ENCODE peak calls at places on chromosomes 13 and 19, in ten cellular contexts. One of them, this sample, is unnamed.

GRCh38 chr13:27449081-27449603 is 1.2 kb downstream of the MTIF3 start:
- DNase-seq in HepG2: no peak
- DNase-seq in cardiac muscle cell: no peak
- DNase-seq in CD8-positive, alpha-beta memory T cell: peak; percentile 19
- DNase-seq in neural progenitor cell: no peak
- DNase-seq in pancreas: no peak
- DNase-seq in heart right ventricle: no peak
- DNase-seq in heart left ventricle: no peak
- DNase-seq in psoas muscle: no peak
- DNase-seq in tibial artery: no peak
- DNase-seq in this sample: no peak

GRCh38 chr13:51684076-51684475 is 99.8 kb downstream of the WDFY2 start:
- DNase-seq in cardiac muscle cell: peak; percentile 45
- DNase-seq in tibial artery: no peak
- DNase-seq in pancreas: no peak
- DNase-seq in CD8-positive, alpha-beta memory T cell: no peak
- DNase-seq in heart right ventricle: no peak
- DNase-seq in psoas muscle: no peak
- DNase-seq in HepG2: no peak
- DNase-seq in heart left ventricle: no peak
- DNase-seq in neural progenitor cell: no peak
- DNase-seq in this sample: no peak

GRCh38 chr13:71645467-71645866 is 221.5 kb downstream of the DACH1 start:
- DNase-seq in heart right ventricle: no peak
- DNase-seq in cardiac muscle cell: no peak
- DNase-seq in pancreas: no peak
- DNase-seq in heart left ventricle: no peak
- DNase-seq in HepG2: no peak
- DNase-seq in CD8-positive, alpha-beta memory T cell: no peak
- DNase-seq in tibial artery: no peak
- DNase-seq in psoas muscle: no peak
- DNase-seq in neural progenitor cell: no peak
- DNase-seq in this sample: no peak

GRCh38 chr19:12694641-12695040 is 1.8 kb downstream of the FBXW9 start:
- DNase-seq in cardiac muscle cell: no peak
- DNase-seq in psoas muscle: no peak
- DNase-seq in heart left ventricle: no peak
- DNase-seq in HepG2: no peak
- DNase-seq in heart right ventricle: no peak
- DNase-seq in neural progenitor cell: no peak
- DNase-seq in pancreas: no peak
- DNase-seq in tibial artery: no peak
- DNase-seq in CD8-positive, alpha-beta memory T cell: no peak
- DNase-seq in this sample: no peak

GRCh38 chr13:23570099-23570926 is at the start of gene TNFRSF19:
- DNase-seq in neural progenitor cell: peak; percentile 75
- DNase-seq in tibial artery: no peak
- DNase-seq in heart left ventricle: peak; percentile 65
- DNase-seq in cardiac muscle cell: peak; percentile 84
- DNase-seq in HepG2: peak; percentile 98
- DNase-seq in psoas muscle: no peak
- DNase-seq in heart right ventricle: peak; percentile 40
- DNase-seq in pancreas: no peak
- DNase-seq in CD8-positive, alpha-beta memory T cell: no peak
- DNase-seq in this sample: no peak

GRCh38 chr19:32599736-32600157 is 18.8 kb downstream of the PDCD5 start:
- DNase-seq in pancreas: no peak
- DNase-seq in cardiac muscle cell: peak; percentile 80
- DNase-seq in heart right ventricle: no peak
- DNase-seq in tibial artery: no peak
- DNase-seq in HepG2: peak; percentile 57
- DNase-seq in heart left ventricle: no peak
- DNase-seq in psoas muscle: peak; percentile 15
- DNase-seq in CD8-positive, alpha-beta memory T cell: peak; percentile 50
- DNase-seq in neural progenitor cell: peak; percentile 77
- DNase-seq in this sample: no peak

GRCh38 chr19:18057557-18057956 is 29.2 kb downstream of the IL12RB1 start:
- DNase-seq in neural progenitor cell: no peak
- DNase-seq in HepG2: no peak
- DNase-seq in CD8-positive, alpha-beta memory T cell: no peak
- DNase-seq in heart left ventricle: peak; percentile 41
- DNase-seq in psoas muscle: peak; percentile 73
- DNase-seq in heart right ventricle: peak; percentile 25
- DNase-seq in tibial artery: peak; percentile 73
- DNase-seq in pancreas: no peak
- DNase-seq in cardiac muscle cell: peak; percentile 49
- DNase-seq in this sample: peak; percentile 69

GRCh38 chr13:47038196-47038595 is 141.3 kb upstream of the HTR2A start:
- DNase-seq in neural progenitor cell: peak; percentile 13
- DNase-seq in heart right ventricle: no peak
- DNase-seq in CD8-positive, alpha-beta memory T cell: no peak
- DNase-seq in psoas muscle: no peak
- DNase-seq in heart left ventricle: no peak
- DNase-seq in cardiac muscle cell: no peak
- DNase-seq in HepG2: no peak
- DNase-seq in pancreas: no peak
- DNase-seq in tibial artery: no peak
- DNase-seq in this sample: no peak

GRCh38 chr19:58558623-58559274 is 338 bp upstream of the UBE2M start:
- DNase-seq in heart left ventricle: peak; percentile 100
- DNase-seq in CD8-positive, alpha-beta memory T cell: peak; percentile 100
- DNase-seq in psoas muscle: peak; percentile 100
- DNase-seq in heart right ventricle: peak; percentile 100
- DNase-seq in tibial artery: peak; percentile 99
- DNase-seq in HepG2: peak; percentile 95
- DNase-seq in cardiac muscle cell: peak; percentile 99
- DNase-seq in pancreas: peak; percentile 98
- DNase-seq in neural progenitor cell: peak; percentile 100
- DNase-seq in this sample: peak; percentile 100
- H3K4me1 ChIP-seq in heart left ventricle: peaks cover 69% of the 10 kb centered on the region
- H3K4me1 ChIP-seq in CD8-positive, alpha-beta memory T cell: peaks cover 62% of the 10 kb centered on the region
- H3K4me1 ChIP-seq in psoas muscle: peaks cover 63% of the 10 kb centered on the region
- H3K4me1 ChIP-seq in heart right ventricle: peaks cover 74% of the 10 kb centered on the region
- H3K4me1 ChIP-seq in tibial artery: peaks cover 73% of the 10 kb centered on the region
- H3K4me1 ChIP-seq in HepG2: peaks cover 34% of the 10 kb centered on the region
- H3K4me1 ChIP-seq in cardiac muscle cell: peaks cover 31% of the 10 kb centered on the region
- H3K4me1 ChIP-seq in pancreas: peaks cover 30% of the 10 kb centered on the region
- H3K4me1 ChIP-seq in neural progenitor cell: peaks cover 20% of the 10 kb centered on the region
- H3K4me1 ChIP-seq in this sample: no peaks in the 10 kb centered on the region

GRCh38 chr19:51140441-51140840 is 1.7 kb upstream of the SIGLEC7 start:
- DNase-seq in heart right ventricle: no peak
- DNase-seq in heart left ventricle: no peak
- DNase-seq in tibial artery: no peak
- DNase-seq in pancreas: no peak
- DNase-seq in HepG2: no peak
- DNase-seq in cardiac muscle cell: no peak
- DNase-seq in psoas muscle: no peak
- DNase-seq in neural progenitor cell: peak; percentile 11
- DNase-seq in CD8-positive, alpha-beta memory T cell: no peak
- DNase-seq in this sample: no peak

GRCh38 chr19:51143486-51143885 is 1.4 kb downstream of the SIGLEC7 start:
- DNase-seq in psoas muscle: no peak
- DNase-seq in cardiac muscle cell: no peak
- DNase-seq in heart left ventricle: no peak
- DNase-seq in heart right ventricle: no peak
- DNase-seq in pancreas: no peak
- DNase-seq in tibial artery: no peak
- DNase-seq in neural progenitor cell: no peak
- DNase-seq in CD8-positive, alpha-beta memory T cell: no peak
- DNase-seq in HepG2: no peak
- DNase-seq in this sample: no peak

GRCh38 chr19:51142119-51142518 is at the start of gene SIGLEC7:
- DNase-seq in psoas muscle: peak; percentile 69
- DNase-seq in neural progenitor cell: no peak
- DNase-seq in heart left ventricle: no peak
- DNase-seq in pancreas: no peak
- DNase-seq in CD8-positive, alpha-beta memory T cell: no peak
- DNase-seq in HepG2: no peak
- DNase-seq in heart right ventricle: peak; percentile 52
- DNase-seq in tibial artery: no peak
- DNase-seq in cardiac muscle cell: no peak
- DNase-seq in this sample: peak; percentile 67

GRCh38 chr19:51139299-51140018 is 2.6 kb upstream of the SIGLEC7 start:
- DNase-seq in cardiac muscle cell: no peak
- DNase-seq in neural progenitor cell: no peak
- DNase-seq in HepG2: no peak
- DNase-seq in heart left ventricle: no peak
- DNase-seq in pancreas: no peak
- DNase-seq in CD8-positive, alpha-beta memory T cell: no peak
- DNase-seq in heart right ventricle: no peak
- DNase-seq in tibial artery: peak; percentile 53
- DNase-seq in psoas muscle: no peak
- DNase-seq in this sample: no peak

DNA sequence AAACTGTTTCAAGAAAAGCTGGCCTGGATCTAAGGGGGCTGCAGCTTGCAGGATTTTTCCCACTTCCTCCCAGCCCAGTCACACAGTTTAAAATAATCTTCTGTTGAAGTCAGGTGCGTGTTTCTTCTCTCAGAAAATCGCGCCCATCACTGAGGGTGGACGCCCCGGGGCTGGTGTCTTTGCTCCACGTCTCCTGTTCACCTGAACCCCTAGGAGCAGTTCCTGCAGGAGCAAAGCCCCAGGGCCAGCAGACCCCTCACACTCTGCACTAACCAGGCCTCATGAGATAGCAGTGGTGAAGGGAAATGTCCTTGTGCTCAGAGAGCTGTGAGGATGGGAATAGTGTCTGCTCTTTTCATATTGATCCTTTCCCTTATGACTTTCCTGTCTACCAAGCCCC is 920 bp upstream of the SIGLEC7 start:
- DNase-seq in tibial artery: no peak
- DNase-seq in HepG2: no peak
- DNase-seq in heart right ventricle: no peak
- DNase-seq in pancreas: no peak
- DNase-seq in psoas muscle: no peak
- DNase-seq in CD8-positive, alpha-beta memory T cell: no peak
- DNase-seq in cardiac muscle cell: no peak
- DNase-seq in neural progenitor cell: no peak
- DNase-seq in heart left ventricle: no peak
- DNase-seq in this sample: no peak
- H3K27ac ChIP-seq in tibial artery: no peak overlapping the region
- H3K27ac ChIP-seq in HepG2: no peak overlapping the region
- H3K27ac ChIP-seq in heart right ventricle: no peak overlapping the region
- H3K27ac ChIP-seq in pancreas: no peak overlapping the region
- H3K27ac ChIP-seq in psoas muscle: no peak overlapping the region
- H3K27ac ChIP-seq in CD8-positive, alpha-beta memory T cell: no peak overlapping the region
- H3K27ac ChIP-seq in cardiac muscle cell: no peak overlapping the region
- H3K27ac ChIP-seq in neural progenitor cell: no peak overlapping the region
- H3K27ac ChIP-seq in heart left ventricle: no peak overlapping the region
- H3K27ac ChIP-seq in this sample: no peak overlapping the region

GRCh38 chr19:16111160-16111908 is at the start of gene RAB8A:
- DNase-seq in heart left ventricle: peak; percentile 99
- DNase-seq in HepG2: peak; percentile 97
- DNase-seq in heart right ventricle: peak; percentile 99
- DNase-seq in pancreas: peak; percentile 100
- DNase-seq in cardiac muscle cell: peak; percentile 100
- DNase-seq in psoas muscle: peak; percentile 100
- DNase-seq in neural progenitor cell: peak; percentile 100
- DNase-seq in CD8-positive, alpha-beta memory T cell: peak; percentile 99
- DNase-seq in tibial artery: peak; percentile 100
- DNase-seq in this sample: peak; percentile 99

GRCh38 chr19:16100524-16100923 is 11.2 kb upstream of the RAB8A start:
- DNase-seq in HepG2: no peak
- DNase-seq in CD8-positive, alpha-beta memory T cell: no peak
- DNase-seq in pancreas: no peak
- DNase-seq in neural progenitor cell: no peak
- DNase-seq in heart left ventricle: no peak
- DNase-seq in cardiac muscle cell: no peak
- DNase-seq in tibial artery: no peak
- DNase-seq in heart right ventricle: no peak
- DNase-seq in psoas muscle: peak; percentile 8
- DNase-seq in this sample: no peak

GRCh38 chr19:16104722-16105121 is 7.0 kb upstream of the RAB8A start:
- DNase-seq in psoas muscle: no peak
- DNase-seq in pancreas: no peak
- DNase-seq in tibial artery: no peak
- DNase-seq in cardiac muscle cell: no peak
- DNase-seq in heart left ventricle: no peak
- DNase-seq in HepG2: no peak
- DNase-seq in CD8-positive, alpha-beta memory T cell: no peak
- DNase-seq in neural progenitor cell: no peak
- DNase-seq in heart right ventricle: no peak
- DNase-seq in this sample: no peak

DNA sequence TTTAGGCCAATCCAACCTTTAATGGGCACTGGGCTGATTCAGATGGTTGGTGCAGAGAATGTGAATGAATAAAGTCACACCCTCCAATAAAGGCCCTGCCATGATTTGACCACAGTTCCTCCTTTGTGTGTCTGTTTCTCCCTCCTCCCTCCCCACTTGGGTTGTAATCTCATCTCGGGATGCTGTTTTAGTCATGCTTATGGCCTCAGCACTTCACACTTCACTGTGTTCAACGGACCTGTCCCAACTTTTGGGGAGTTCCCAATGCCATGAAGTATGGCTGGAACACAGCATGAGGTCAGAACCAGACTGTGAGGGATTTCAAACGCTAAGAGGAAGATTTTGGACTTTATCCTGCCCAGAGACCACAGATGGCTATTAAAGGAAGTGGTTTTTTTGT is 5.6 kb upstream of the RAB8A start:
- DNase-seq in HepG2: no peak
- DNase-seq in pancreas: no peak
- DNase-seq in cardiac muscle cell: peak; percentile 43
- DNase-seq in tibial artery: no peak
- DNase-seq in heart left ventricle: no peak
- DNase-seq in heart right ventricle: no peak
- DNase-seq in neural progenitor cell: no peak
- DNase-seq in CD8-positive, alpha-beta memory T cell: no peak
- DNase-seq in psoas muscle: no peak
- DNase-seq in this sample: no peak
- H3K36me3 ChIP-seq in HepG2: peaks cover 12% of the 10 kb centered on the region
- H3K36me3 ChIP-seq in pancreas: no peaks in the 10 kb centered on the region
- H3K36me3 ChIP-seq in cardiac muscle cell: peaks cover 18% of the 10 kb centered on the region
- H3K36me3 ChIP-seq in tibial artery: peaks cover 26% of the 10 kb centered on the region
- H3K36me3 ChIP-seq in heart left ventricle: peaks cover 35% of the 10 kb centered on the region
- H3K36me3 ChIP-seq in heart right ventricle: peaks cover 42% of the 10 kb centered on the region
- H3K36me3 ChIP-seq in neural progenitor cell: peaks cover 6% of the 10 kb centered on the region
- H3K36me3 ChIP-seq in CD8-positive, alpha-beta memory T cell: peaks cover 14% of the 10 kb centered on the region
- H3K36me3 ChIP-seq in psoas muscle: peaks cover 26% of the 10 kb centered on the region
- H3K36me3 ChIP-seq in this sample: peaks cover 4% of the 10 kb centered on the region

GRCh38 chr19:47372603-47373002 is 23.5 kb downstream of the DHX34 start:
- DNase-seq in heart right ventricle: no peak
- DNase-seq in HepG2: no peak
- DNase-seq in cardiac muscle cell: no peak
- DNase-seq in neural progenitor cell: no peak
- DNase-seq in CD8-positive, alpha-beta memory T cell: no peak
- DNase-seq in tibial artery: no peak
- DNase-seq in psoas muscle: no peak
- DNase-seq in pancreas: no peak
- DNase-seq in heart left ventricle: no peak
- DNase-seq in this sample: no peak

GRCh38 chr19:47371269-47371668 is 22.2 kb downstream of the DHX34 start:
- DNase-seq in cardiac muscle cell: no peak
- DNase-seq in neural progenitor cell: no peak
- DNase-seq in HepG2: no peak
- DNase-seq in CD8-positive, alpha-beta memory T cell: no peak
- DNase-seq in heart left ventricle: no peak
- DNase-seq in tibial artery: no peak
- DNase-seq in pancreas: no peak
- DNase-seq in heart right ventricle: no peak
- DNase-seq in psoas muscle: no peak
- DNase-seq in this sample: no peak

GRCh38 chr19:47374876-47375693 is 26.0 kb downstream of the DHX34 start:
- DNase-seq in heart left ventricle: no peak
- DNase-seq in pancreas: no peak
- DNase-seq in tibial artery: no peak
- DNase-seq in cardiac muscle cell: no peak
- DNase-seq in CD8-positive, alpha-beta memory T cell: no peak
- DNase-seq in psoas muscle: no peak
- DNase-seq in neural progenitor cell: no peak
- DNase-seq in heart right ventricle: no peak
- DNase-seq in HepG2: no peak
- DNase-seq in this sample: no peak

GRCh38 chr19:47375694-47376588 is 26.8 kb downstream of the DHX34 start:
- DNase-seq in CD8-positive, alpha-beta memory T cell: no peak
- DNase-seq in heart right ventricle: no peak
- DNase-seq in psoas muscle: no peak
- DNase-seq in heart left ventricle: no peak
- DNase-seq in neural progenitor cell: no peak
- DNase-seq in cardiac muscle cell: no peak
- DNase-seq in tibial artery: no peak
- DNase-seq in HepG2: no peak
- DNase-seq in pancreas: no peak
- DNase-seq in this sample: no peak

DNA sequence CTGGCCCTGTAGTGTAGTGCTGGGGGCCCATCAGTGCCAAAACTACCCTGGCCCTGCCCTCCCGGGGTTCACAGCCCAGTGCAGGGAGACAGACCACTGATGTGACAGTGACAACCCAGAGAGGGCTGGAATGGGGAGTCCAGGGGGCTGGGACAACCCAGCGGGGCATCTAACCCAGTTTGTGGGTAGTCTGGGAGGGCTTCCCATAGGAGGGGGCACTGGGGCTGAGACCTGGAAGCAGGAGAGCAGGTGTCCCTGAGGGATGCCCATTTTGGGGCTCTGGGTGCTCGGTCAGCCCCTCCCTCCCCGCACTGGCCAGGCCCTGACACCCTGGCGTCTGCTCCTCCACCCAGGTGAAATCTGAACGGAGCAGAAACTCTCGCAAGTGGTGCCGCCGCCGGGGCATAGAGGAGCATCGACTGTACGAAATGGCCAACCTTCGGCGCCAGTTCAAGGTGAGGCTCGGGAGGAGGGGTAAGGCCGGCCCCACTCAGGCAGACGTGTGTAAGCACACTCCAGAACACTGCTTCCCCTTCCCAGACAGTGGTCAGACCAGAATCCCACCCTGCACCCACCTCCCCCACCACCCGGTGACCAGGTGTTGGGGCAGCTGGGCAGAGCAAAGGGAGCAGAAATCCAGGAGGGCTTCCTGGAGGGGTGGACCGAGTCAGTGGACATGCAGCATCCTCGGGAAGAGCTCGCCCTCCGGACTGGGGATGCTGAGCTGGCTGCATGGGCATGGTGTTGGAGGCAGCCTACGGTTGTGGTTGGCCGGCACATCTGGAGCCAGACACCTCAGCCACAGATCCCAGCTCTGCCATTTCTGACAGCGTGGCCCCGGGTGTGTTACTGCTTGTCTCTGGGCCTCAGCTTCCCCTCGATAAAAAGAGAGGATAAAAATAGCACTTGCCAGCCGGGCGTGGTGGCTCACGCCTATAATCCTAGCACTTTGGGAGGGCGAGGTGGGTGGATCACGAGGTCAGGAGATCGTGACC is 24.4 kb downstream of the DHX34 start:
- DNase-seq in cardiac muscle cell: no peak
- DNase-seq in heart right ventricle: no peak
- DNase-seq in psoas muscle: no peak
- DNase-seq in CD8-positive, alpha-beta memory T cell: no peak
- DNase-seq in pancreas: no peak
- DNase-seq in HepG2: no peak
- DNase-seq in tibial artery: no peak
- DNase-seq in heart left ventricle: no peak
- DNase-seq in neural progenitor cell: no peak
- DNase-seq in this sample: no peak
- H3K4me1 ChIP-seq in cardiac muscle cell: no peaks in the 10 kb centered on the region
- H3K4me1 ChIP-seq in heart right ventricle: peaks cover 12% of the 10 kb centered on the region
- H3K4me1 ChIP-seq in psoas muscle: no peaks in the 10 kb centered on the region
- H3K4me1 ChIP-seq in CD8-positive, alpha-beta memory T cell: no peaks in the 10 kb centered on the region
- H3K4me1 ChIP-seq in pancreas: no peaks in the 10 kb centered on the region
- H3K4me1 ChIP-seq in HepG2: no peaks in the 10 kb centered on the region
- H3K4me1 ChIP-seq in tibial artery: no peaks in the 10 kb centered on the region
- H3K4me1 ChIP-seq in heart left ventricle: no peaks in the 10 kb centered on the region
- H3K4me1 ChIP-seq in neural progenitor cell: no peaks in the 10 kb centered on the region
- H3K4me1 ChIP-seq in this sample: no peaks in the 10 kb centered on the region

This sample was measured in aorta.